ENCODE peak calls at places on chromosomes 3 and 15, in seven cellular contexts. R is PC-9, Q is sigmoid colon, N is neural crest cell, L is MM.1S, I is GM10248, C is bronchial epithelial cell. M is an unnamed sample.

GRCh38 chr3:132879651-132880050 is 157.4 kb upstream of the NPHP3 start:
- DNase-seq in R (no peak), Q (no peak), N (no peak), L (no peak), I (no peak), C (no peak), M (peak)

GRCh38 chr3:119559441-119559963 is at the start of gene CD80:
- DNase-seq in R (no peak), Q (peak), N (peak), L (peak), I (peak), C (peak), M (no peak)

GRCh38 chr15:88697276-88697675 is 58.5 kb downstream of the ISG20 start:
- DNase-seq in R (no peak), Q (no peak), N (no peak), L (no peak), I (no peak), C (no peak), M (no peak)

GRCh38 chr15:49688135-49688790 is 67.4 kb downstream of the DTWD1 start:
- DNase-seq in R (no peak), Q (no peak), N (no peak), L (no peak), I (no peak), C (no peak), M (no peak)

GRCh38 chr3:184171562-184171961 is 3.1 kb upstream of the AP2M1 start:
- DNase-seq in R (no peak), Q (no peak), N (no peak), L (no peak), I (peak), C (peak), M (no peak)

GRCh38 chr15:99169769-99170311 is 65.0 kb downstream of the SYNM start:
- DNase-seq in R (no peak), Q (peak), N (no peak), L (no peak), I (no peak), C (no peak), M (no peak)

GRCh38 chr3:172280406-172281051 is 167.7 kb downstream of the GHSR start:
- DNase-seq in R (peak), Q (no peak), N (no peak), L (no peak), I (no peak), C (peak), M (no peak)

GRCh38 chr3:72008226-72008996 is 223.5 kb upstream of the PROK2 start:
- DNase-seq in R (no peak), Q (no peak), N (no peak), L (no peak), I (no peak), C (no peak), M (no peak)

GRCh38 chr3:171101982-171102610 is 75.6 kb upstream of the SLC2A2 start:
- DNase-seq in R (no peak), Q (no peak), N (no peak), L (no peak), I (no peak), C (peak), M (peak)

GRCh38 chr15:68767833-68768232 is 52.9 kb downstream of the ANP32A start:
- DNase-seq in R (no peak), Q (no peak), N (no peak), L (no peak), I (no peak), C (no peak), M (no peak)

GRCh38 chr3:120678331-120678845 is 3.7 kb downstream of the HGD start:
- DNase-seq in R (peak), Q (no peak), N (no peak), L (no peak), I (peak), C (peak), M (peak)

GRCh38 chr3:141039573-141039972 is 11.6 kb upstream of the SPSB4 start:
- DNase-seq in R (no peak), Q (no peak), N (no peak), L (no peak), I (no peak), C (peak), M (no peak)

GRCh38 chr3:119826714-119827113 is 44.8 kb downstream of the NR1I2 start:
- DNase-seq in R (no peak), Q (no peak), N (no peak), L (no peak), I (no peak), C (no peak), M (no peak)

GRCh38 chr3:126497936-126498335 is 19.6 kb downstream of the UROC1 start:
- DNase-seq in R (no peak), Q (no peak), N (no peak), L (no peak), I (no peak), C (no peak), M (no peak)

GRCh38 chr15:40060241-40060961 is 21.4 kb upstream of the SRP14 start:
- DNase-seq in R (no peak), Q (no peak), N (no peak), L (no peak), I (no peak), C (no peak), M (no peak)

DNA sequence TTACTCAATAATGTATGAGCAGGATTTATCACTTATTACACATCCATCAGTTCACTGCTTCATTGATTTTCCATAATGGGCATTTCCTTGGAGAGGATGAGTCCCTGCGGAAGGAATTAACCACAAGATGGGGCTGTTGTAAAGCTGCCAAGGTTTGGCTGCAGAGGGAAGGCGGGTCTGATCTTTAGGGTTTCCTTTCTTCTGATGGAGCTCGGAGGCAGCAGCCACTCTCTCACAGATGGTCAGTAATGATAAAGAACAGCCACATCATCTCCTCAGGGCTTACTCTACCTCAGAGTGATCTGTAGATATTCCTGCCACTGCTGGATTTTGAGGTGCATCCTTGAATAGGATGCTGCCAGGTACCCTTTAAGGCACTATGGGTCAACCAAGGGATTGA is 115.2 kb downstream of the USP13 start:
- DNase-seq in R (no peak), Q (no peak), N (peak), L (no peak), I (no peak), C (peak), M (peak)
- TF ChIP-seq CTCF in R (peak), Q (no peak), N (peak), L (peak), I (peak), C (peak), M (peak)

GRCh38 chr3:23923786-23924185 is 6.9 kb downstream of the RPL15 start:
- DNase-seq in R (no peak), Q (no peak), N (no peak), L (no peak), I (no peak), C (no peak), M (peak)

GRCh38 chr3:23928525-23928924 is 11.6 kb downstream of the RPL15 start:
- DNase-seq in R (peak), Q (no peak), N (no peak), L (no peak), I (no peak), C (peak), M (no peak)

GRCh38 chr3:23926246-23926645 is 9.3 kb downstream of the RPL15 start:
- DNase-seq in R (no peak), Q (no peak), N (no peak), L (no peak), I (no peak), C (no peak), M (no peak)

GRCh38 chr3:23931597-23931996 is 13.5 kb upstream of the NR1D2 start:
- DNase-seq in R (no peak), Q (no peak), N (no peak), L (no peak), I (no peak), C (no peak), M (no peak)

GRCh38 chr3:23926736-23927135 is 9.8 kb downstream of the RPL15 start:
- DNase-seq in R (no peak), Q (no peak), N (no peak), L (no peak), I (no peak), C (no peak), M (no peak)
- TF ChIP-seq CTCF in R (no peak), Q (no peak), N (no peak), L (no peak), I (no peak), C (no peak), M (no peak)

GRCh38 chr3:137970914-137971831 is 38.8 kb upstream of the CLDN18 start:
- DNase-seq in R (peak), Q (peak), N (peak), L (peak), I (peak), C (peak), M (peak)
- TF ChIP-seq CTCF in R (peak), Q (peak), N (peak), L (peak), I (peak), C (peak), M (peak)

GRCh38 chr3:78497692-78498091 is 1270.1 kb downstream of the ROBO1 start:
- DNase-seq in R (no peak), Q (no peak), N (no peak), L (no peak), I (no peak), C (peak), M (no peak)
- TF ChIP-seq CTCF in R (no peak), Q (no peak), N (no peak), L (no peak), I (no peak), C (peak), M (no peak)

GRCh38 chr3:168061332-168061996 is 34.3 kb downstream of the GOLIM4 start:
- DNase-seq in R (no peak), Q (no peak), N (no peak), L (no peak), I (no peak), C (no peak), M (no peak)
- TF ChIP-seq CTCF in R (no peak), Q (no peak), N (no peak), L (peak), I (no peak), C (no peak), M (no peak)

GRCh38 chr15:59189224-59189623 is 17.4 kb upstream of the LDHAL6B start:
- DNase-seq in R (no peak), Q (no peak), N (no peak), L (no peak), I (no peak), C (no peak), M (no peak)
- TF ChIP-seq CTCF in R (no peak), Q (no peak), N (no peak), L (no peak), I (no peak), C (no peak), M (no peak)

GRCh38 chr3:16834753-16835152 is 50.0 kb upstream of the PLCL2 start:
- DNase-seq in R (no peak), Q (no peak), N (no peak), L (no peak), I (no peak), C (no peak), M (no peak)

GRCh38 chr3:16831846-16832245 is 52.9 kb upstream of the PLCL2 start:
- DNase-seq in R (no peak), Q (no peak), N (no peak), L (no peak), I (no peak), C (no peak), M (no peak)

GRCh38 chr3:16837602-16838001 is 47.2 kb upstream of the PLCL2 start:
- DNase-seq in R (no peak), Q (no peak), N (no peak), L (no peak), I (no peak), C (no peak), M (no peak)

GRCh38 chr3:16836505-16837237 is 48.1 kb upstream of the PLCL2 start:
- DNase-seq in R (no peak), Q (no peak), N (no peak), L (no peak), I (no peak), C (no peak), M (no peak)

GRCh38 chr3:16834214-16834613 is 50.5 kb upstream of the PLCL2 start:
- DNase-seq in R (no peak), Q (no peak), N (no peak), L (no peak), I (no peak), C (no peak), M (no peak)
- TF ChIP-seq CTCF in R (no peak), Q (no peak), N (no peak), L (no peak), I (no peak), C (no peak), M (no peak)

M was measured in kidney epithelial cell.